ENCODE peak calls at places on chromosomes 11 and 22, in ten cellular contexts. J is A549, I is PC-3, M is hepatocyte, R is HCT116, F is AG04449, T is epithelial cell of esophagus, L is brain microvascular endothelial cell, W is PC-9, P is mucosa of descending colon. C is an unnamed sample.

GRCh38 chr22:49727881-49728563 is 99.7 kb downstream of the BRD1 start:
- DNase-seq in R (no peak), I (no peak), T (no peak), F (no peak), W (no peak), P (no peak), J (no peak), L (no peak), M (no peak), C (no peak)

GRCh38 chr22:16933274-16933923 is 74.6 kb downstream of the GAB4 start:
- DNase-seq in W (no peak), L (no peak), P (no peak), R (no peak), F (no peak), T (peak; percentile 5), M (no peak), I (no peak), J (no peak), C (no peak)

GRCh38 chr11:12330491-12331231 is 46.7 kb upstream of the PARVA start:
- DNase-seq in L (peak; percentile 3), P (no peak), I (no peak), F (no peak), T (peak; percentile 10), W (no peak), R (no peak), J (no peak), M (no peak), C (no peak)

GRCh38 chr11:128285313-128285712 is 302.0 kb downstream of the ETS1 start:
- DNase-seq in J (no peak), R (no peak), M (no peak), P (no peak), L (no peak), I (no peak), F (no peak), T (no peak), W (no peak), C (no peak)

GRCh38 chr11:125883375-125883774 is 4.1 kb upstream of the HYLS1 start:
- DNase-seq in W (no peak), P (peak; percentile 35), R (no peak), J (no peak), L (no peak), T (peak; percentile 17), F (no peak), I (peak; percentile 69), M (no peak), C (no peak)

GRCh38 chr22:44667829-44668189 is 34.2 kb upstream of the PRR5 start:
- DNase-seq in I (no peak), W (no peak), L (no peak), T (no peak), R (no peak), J (no peak), P (peak; percentile 50), M (no peak), F (no peak), C (no peak)

GRCh38 chr11:12842933-12843636 is 166.0 kb upstream of the RASSF10 start:
- DNase-seq in J (no peak), M (peak; percentile 50), W (no peak), R (no peak), T (peak; percentile 72), L (no peak), P (no peak), I (peak; percentile 8), F (no peak), C (no peak)

GRCh38 chr11:69286358-69287327 is 7.3 kb upstream of the MYEOV start:
- DNase-seq in W (no peak), P (no peak), T (no peak), F (no peak), R (no peak), L (no peak), I (no peak), M (no peak), J (no peak), C (no peak)

GRCh38 chr11:108754901-108755625 is 90.2 kb downstream of the DDX10 start:
- DNase-seq in M (no peak), W (no peak), J (no peak), R (no peak), P (no peak), F (no peak), I (peak; percentile 29), L (no peak), T (no peak), C (peak; percentile 40)

GRCh38 chr11:72700026-72700610 is 25.9 kb upstream of the PDE2A start:
- DNase-seq in J (no peak), L (no peak), F (no peak), P (no peak), M (no peak), T (peak; percentile 69), W (no peak), I (peak; percentile 64), R (no peak), C (no peak)

GRCh38 chr11:108561535-108561991 is 32.0 kb downstream of the EXPH5 start:
- DNase-seq in I (peak; percentile 31), J (no peak), P (no peak), M (no peak), F (peak; percentile 17), R (no peak), W (no peak), T (no peak), L (peak; percentile 11), C (no peak)

GRCh38 chr11:119673389-119674336 is 55.3 kb downstream of the NECTIN1 start:
- DNase-seq in J (no peak), I (no peak), W (no peak), M (peak; percentile 40), R (no peak), T (no peak), F (no peak), L (no peak), P (no peak), C (no peak)

DNA sequence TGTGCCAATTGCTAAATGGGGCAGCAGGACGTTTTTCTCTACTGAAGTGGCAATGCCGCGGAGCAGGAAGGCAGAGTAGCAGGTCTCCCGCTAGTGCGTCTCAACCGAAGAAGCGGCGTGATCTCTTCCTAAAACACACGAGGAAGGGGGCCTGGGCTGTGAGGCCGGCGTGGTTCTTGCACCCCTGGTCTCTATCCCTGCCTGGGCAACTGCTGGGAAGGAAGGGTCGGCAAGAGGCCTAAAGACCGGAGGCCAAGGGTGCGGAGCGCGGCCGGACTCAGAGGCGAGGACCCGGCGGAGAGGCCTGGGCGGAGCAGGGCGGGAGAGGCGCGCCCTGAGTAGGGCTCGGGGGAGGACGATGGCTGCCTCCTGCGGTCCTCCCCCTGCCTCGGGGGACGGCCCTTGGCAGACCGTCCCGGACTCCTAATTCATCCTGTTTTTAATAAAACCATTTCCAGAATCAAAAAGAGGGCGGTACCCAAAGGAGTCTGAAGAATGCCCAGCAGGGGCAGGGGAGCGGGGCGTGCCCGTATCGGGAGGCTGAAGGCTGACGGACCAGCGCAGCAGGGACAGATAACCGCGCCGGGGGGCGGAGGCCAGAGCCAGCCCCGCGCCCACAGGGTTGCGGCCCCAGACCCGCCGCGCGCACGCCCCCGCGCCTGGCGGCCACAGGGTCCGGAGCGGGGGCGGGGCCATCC is 559 bp upstream of the APLP2 start:
- DNase-seq in R (peak; percentile 35), T (peak; percentile 79), M (peak; percentile 61), W (peak; percentile 87), L (peak; percentile 70), F (no peak), P (no peak), J (peak; percentile 47), I (peak; percentile 97), C (no peak)
- H3K4me3 ChIP-seq in R (peak overlapping the region; percentile 79), T (peak overlapping the region; percentile 49), M (peak overlapping the region; percentile 59), W (peak overlapping the region; percentile 55), L (peak overlapping the region; percentile 69), F (peak overlapping the region; percentile 66), P (peak overlapping the region; percentile 80), J (peak overlapping the region; percentile 96), I (peak overlapping the region; percentile 78), C (peak overlapping the region; percentile 70)

GRCh38 chr11:63567044-63567840 is 4.1 kb upstream of the PLAAT2 start:
- DNase-seq in T (peak; percentile 98), R (peak; percentile 68), W (peak; percentile 96), F (peak; percentile 42), I (peak; percentile 97), M (peak; percentile 89), L (peak; percentile 86), P (no peak), J (peak; percentile 66), C (no peak)
- TF ChIP-seq CTCF in T (no peak), R (no peak), W (no peak), F (no peak), I (no peak), M (no peak), L (no peak), P (no peak), J (no peak), C (no peak)

GRCh38 chr11:33158596-33158995 is 2.7 kb downstream of the CSTF3 start:
- DNase-seq in F (no peak), L (no peak), P (no peak), T (no peak), R (no peak), I (no peak), J (no peak), M (no peak), W (no peak), C (no peak)
- H3K4me3 ChIP-seq in F (no peak overlapping the region), L (no peak overlapping the region), P (no peak overlapping the region), T (peak overlapping the region; percentile 15), R (no peak overlapping the region), I (peak overlapping the region; percentile 96), J (no peak overlapping the region), M (peak overlapping the region; percentile 8), W (peak overlapping the region; percentile 6), C (no peak overlapping the region)

GRCh38 chr11:6995703-6996102 is 24.4 kb downstream of the ZNF214 start:
- DNase-seq in I (no peak), L (no peak), R (no peak), J (no peak), M (no peak), F (no peak), T (no peak), P (no peak), W (no peak), C (no peak)
- TF ChIP-seq CTCF in I (no peak), L (peak; percentile 7), R (no peak), J (no peak), M (no peak), F (no peak), T (no peak), P (no peak), W (no peak), C (no peak)